ENCODE peak calls at places on chromosomes 5 and 9, in four cellular contexts. One of them, this sample, is unnamed.

GRCh38 chr5:116395178-116395577 is 179.4 kb downstream of the SEMA6A start:
- DNase-seq in foreskin keratinocyte: no peak
- DNase-seq in H4: no peak
- DNase-seq in NCI-H1105 treated with DMSO at 0.1 percent for 48 hours: peak
- DNase-seq in this sample: no peak

GRCh38 chr9:120040896-120041295 is 539.1 kb downstream of the CDK5RAP2 start:
- DNase-seq in foreskin keratinocyte: no peak
- DNase-seq in NCI-H1105 treated with DMSO at 0.1 percent for 48 hours: no peak
- DNase-seq in H4: no peak
- DNase-seq in this sample: no peak

GRCh38 chr9:131382850-131383729 is 10.8 kb upstream of the PRRC2B start:
- DNase-seq in NCI-H1105 treated with DMSO at 0.1 percent for 48 hours: peak
- DNase-seq in H4: peak
- DNase-seq in foreskin keratinocyte: peak
- DNase-seq in this sample: no peak

GRCh38 chr5:179146277-179146676 is 86.1 kb downstream of the ZNF354C start:
- DNase-seq in NCI-H1105 treated with DMSO at 0.1 percent for 48 hours: no peak
- DNase-seq in H4: no peak
- DNase-seq in foreskin keratinocyte: no peak
- DNase-seq in this sample: no peak

GRCh38 chr5:161889971-161890370 is 42.1 kb downstream of the GABRA1 start:
- DNase-seq in NCI-H1105 treated with DMSO at 0.1 percent for 48 hours: no peak
- DNase-seq in foreskin keratinocyte: no peak
- DNase-seq in H4: no peak
- DNase-seq in this sample: no peak

GRCh38 chr5:133230823-133231578 is 179.2 kb downstream of the HSPA4 start:
- DNase-seq in NCI-H1105 treated with DMSO at 0.1 percent for 48 hours: no peak
- DNase-seq in foreskin keratinocyte: no peak
- DNase-seq in H4: no peak
- DNase-seq in this sample: no peak

GRCh38 chr9:90998573-90998972 is 197.0 kb downstream of the SYK start:
- DNase-seq in foreskin keratinocyte: no peak
- DNase-seq in NCI-H1105 treated with DMSO at 0.1 percent for 48 hours: peak
- DNase-seq in H4: peak
- DNase-seq in this sample: no peak

GRCh38 chr5:135034186-135034962 is at the start of gene PITX1:
- DNase-seq in NCI-H1105 treated with DMSO at 0.1 percent for 48 hours: peak
- DNase-seq in foreskin keratinocyte: no peak
- DNase-seq in H4: peak
- DNase-seq in this sample: peak

GRCh38 chr5:6595405-6595804 is 37.4 kb downstream of the NSUN2 start:
- DNase-seq in H4: no peak
- DNase-seq in NCI-H1105 treated with DMSO at 0.1 percent for 48 hours: no peak
- DNase-seq in foreskin keratinocyte: no peak
- DNase-seq in this sample: no peak

GRCh38 chr9:116365056-116365471 is 211.5 kb downstream of the PAPPA start:
- DNase-seq in foreskin keratinocyte: no peak
- DNase-seq in H4: peak
- DNase-seq in NCI-H1105 treated with DMSO at 0.1 percent for 48 hours: no peak
- DNase-seq in this sample: no peak

GRCh38 chr5:116532762-116533525 is 41.7 kb downstream of the SEMA6A start:
- DNase-seq in NCI-H1105 treated with DMSO at 0.1 percent for 48 hours: peak
- DNase-seq in foreskin keratinocyte: no peak
- DNase-seq in H4: no peak
- DNase-seq in this sample: no peak

GRCh38 chr5:59062986-59063683 is 480.3 kb downstream of the RAB3C start:
- DNase-seq in foreskin keratinocyte: no peak
- DNase-seq in NCI-H1105 treated with DMSO at 0.1 percent for 48 hours: no peak
- DNase-seq in H4: no peak
- DNase-seq in this sample: peak

GRCh38 chr5:168813179-168813968 is 234.2 kb upstream of the PANK3 start:
- DNase-seq in H4: no peak
- DNase-seq in NCI-H1105 treated with DMSO at 0.1 percent for 48 hours: no peak
- DNase-seq in foreskin keratinocyte: no peak
- DNase-seq in this sample: no peak

GRCh38 chr5:96657068-96657467 is 5.1 kb upstream of the CAST start:
- DNase-seq in foreskin keratinocyte: peak
- DNase-seq in NCI-H1105 treated with DMSO at 0.1 percent for 48 hours: no peak
- DNase-seq in H4: peak
- DNase-seq in this sample: peak

GRCh38 chr5:52770287-52770939 is 17.3 kb upstream of the ITGA1 start:
- DNase-seq in NCI-H1105 treated with DMSO at 0.1 percent for 48 hours: no peak
- DNase-seq in H4: no peak
- DNase-seq in foreskin keratinocyte: no peak
- DNase-seq in this sample: no peak

GRCh38 chr5:111142932-111143331 is 50.8 kb downstream of the WDR36 start:
- DNase-seq in NCI-H1105 treated with DMSO at 0.1 percent for 48 hours: no peak
- DNase-seq in H4: no peak
- DNase-seq in foreskin keratinocyte: no peak
- DNase-seq in this sample: no peak

GRCh38 chr5:174412941-174413340 is 311.4 kb upstream of the MSX2 start:
- DNase-seq in NCI-H1105 treated with DMSO at 0.1 percent for 48 hours: no peak
- DNase-seq in H4: no peak
- DNase-seq in foreskin keratinocyte: no peak
- DNase-seq in this sample: no peak

GRCh38 chr5:120604898-120605297 is 140.8 kb downstream of the PRR16 start:
- DNase-seq in NCI-H1105 treated with DMSO at 0.1 percent for 48 hours: no peak
- DNase-seq in foreskin keratinocyte: peak
- DNase-seq in H4: peak
- DNase-seq in this sample: peak